ENCODE peak calls at places on chromosome 5, in seven cellular contexts. One of them, this sample, is unnamed.

GRCh38 chr5:72785796-72786195 is 30.7 kb upstream of the TNPO1 start:
- DNase-seq in omental fat pad: no peak
- DNase-seq in cardiac fibroblast: no peak
- DNase-seq in heart left ventricle: no peak
- DNase-seq in Calu3: no peak
- DNase-seq in HL-60: no peak
- DNase-seq in fibroblast of lung: no peak
- DNase-seq in this sample: no peak

GRCh38 chr5:102718819-102719218 is 36.3 kb upstream of the PAM start:
- DNase-seq in HL-60: no peak
- DNase-seq in omental fat pad: no peak
- DNase-seq in cardiac fibroblast: peak; percentile 78
- DNase-seq in heart left ventricle: no peak
- DNase-seq in Calu3: no peak
- DNase-seq in fibroblast of lung: peak; percentile 30
- DNase-seq in this sample: no peak

GRCh38 chr5:143931389-143931984 is 119.5 kb downstream of the HMHB1 start:
- DNase-seq in fibroblast of lung: no peak
- DNase-seq in Calu3: no peak
- DNase-seq in HL-60: no peak
- DNase-seq in heart left ventricle: no peak
- DNase-seq in omental fat pad: no peak
- DNase-seq in cardiac fibroblast: no peak
- DNase-seq in this sample: no peak

GRCh38 chr5:34522599-34523381 is 133.3 kb upstream of the RAI14 start:
- DNase-seq in heart left ventricle: peak; percentile 64
- DNase-seq in cardiac fibroblast: peak; percentile 95
- DNase-seq in fibroblast of lung: peak; percentile 85
- DNase-seq in omental fat pad: peak; percentile 46
- DNase-seq in Calu3: peak; percentile 73
- DNase-seq in HL-60: peak; percentile 29
- DNase-seq in this sample: no peak

GRCh38 chr5:14743601-14744295 is 79.2 kb downstream of the OTULIN start:
- DNase-seq in Calu3: no peak
- DNase-seq in heart left ventricle: no peak
- DNase-seq in fibroblast of lung: peak; percentile 75
- DNase-seq in omental fat pad: no peak
- DNase-seq in HL-60: no peak
- DNase-seq in cardiac fibroblast: peak; percentile 53
- DNase-seq in this sample: no peak

GRCh38 chr5:28961806-28962205 is 1923.4 kb upstream of the CDH9 start:
- DNase-seq in omental fat pad: no peak
- DNase-seq in HL-60: no peak
- DNase-seq in Calu3: no peak
- DNase-seq in cardiac fibroblast: no peak
- DNase-seq in fibroblast of lung: peak; percentile 0
- DNase-seq in heart left ventricle: no peak
- DNase-seq in this sample: no peak

GRCh38 chr5:150656191-150657132 is 4.6 kb upstream of the MYOZ3 start:
- DNase-seq in HL-60: peak; percentile 51
- DNase-seq in cardiac fibroblast: peak; percentile 53
- DNase-seq in Calu3: peak; percentile 88
- DNase-seq in fibroblast of lung: no peak
- DNase-seq in omental fat pad: no peak
- DNase-seq in heart left ventricle: peak; percentile 84
- DNase-seq in this sample: no peak

GRCh38 chr5:75632321-75632720 is 21.1 kb downstream of the ANKDD1B start:
- DNase-seq in heart left ventricle: peak; percentile 41
- DNase-seq in omental fat pad: no peak
- DNase-seq in fibroblast of lung: no peak
- DNase-seq in HL-60: no peak
- DNase-seq in cardiac fibroblast: no peak
- DNase-seq in Calu3: no peak
- DNase-seq in this sample: no peak

GRCh38 chr5:15573594-15573993 is 73.6 kb downstream of the FBXL7 start:
- DNase-seq in Calu3: no peak
- DNase-seq in heart left ventricle: no peak
- DNase-seq in omental fat pad: no peak
- DNase-seq in cardiac fibroblast: no peak
- DNase-seq in fibroblast of lung: peak; percentile 21
- DNase-seq in HL-60: no peak
- DNase-seq in this sample: no peak

GRCh38 chr5:16819522-16820167 is 116.4 kb downstream of the MYO10 start:
- DNase-seq in HL-60: no peak
- DNase-seq in heart left ventricle: no peak
- DNase-seq in cardiac fibroblast: peak; percentile 83
- DNase-seq in omental fat pad: no peak
- DNase-seq in Calu3: no peak
- DNase-seq in fibroblast of lung: peak; percentile 82
- DNase-seq in this sample: no peak

GRCh38 chr5:104355350-104355749 is 792.8 kb upstream of the NUDT12 start:
- DNase-seq in Calu3: no peak
- DNase-seq in cardiac fibroblast: no peak
- DNase-seq in omental fat pad: no peak
- DNase-seq in HL-60: no peak
- DNase-seq in heart left ventricle: no peak
- DNase-seq in fibroblast of lung: no peak
- DNase-seq in this sample: no peak

GRCh38 chr5:154330097-154330667 is 115.6 kb upstream of the SAP30L start:
- DNase-seq in omental fat pad: no peak
- DNase-seq in heart left ventricle: no peak
- DNase-seq in cardiac fibroblast: no peak
- DNase-seq in fibroblast of lung: no peak
- DNase-seq in HL-60: no peak
- DNase-seq in Calu3: no peak
- DNase-seq in this sample: no peak

GRCh38 chr5:55533806-55534435 is 843 bp downstream of the PLPP1 start:
- DNase-seq in omental fat pad: no peak
- DNase-seq in cardiac fibroblast: peak; percentile 42
- DNase-seq in Calu3: no peak
- DNase-seq in heart left ventricle: no peak
- DNase-seq in HL-60: no peak
- DNase-seq in fibroblast of lung: peak; percentile 60
- DNase-seq in this sample: peak; percentile 78

GRCh38 chr5:89418821-89419085 is 535.8 kb upstream of the MEF2C start:
- DNase-seq in cardiac fibroblast: no peak
- DNase-seq in Calu3: no peak
- DNase-seq in HL-60: no peak
- DNase-seq in fibroblast of lung: no peak
- DNase-seq in heart left ventricle: no peak
- DNase-seq in omental fat pad: no peak
- DNase-seq in this sample: no peak

GRCh38 chr5:77638204-77638762 is at the start of gene OTP:
- DNase-seq in heart left ventricle: no peak
- DNase-seq in cardiac fibroblast: no peak
- DNase-seq in fibroblast of lung: no peak
- DNase-seq in Calu3: no peak
- DNase-seq in HL-60: no peak
- DNase-seq in omental fat pad: no peak
- DNase-seq in this sample: no peak

DNA sequence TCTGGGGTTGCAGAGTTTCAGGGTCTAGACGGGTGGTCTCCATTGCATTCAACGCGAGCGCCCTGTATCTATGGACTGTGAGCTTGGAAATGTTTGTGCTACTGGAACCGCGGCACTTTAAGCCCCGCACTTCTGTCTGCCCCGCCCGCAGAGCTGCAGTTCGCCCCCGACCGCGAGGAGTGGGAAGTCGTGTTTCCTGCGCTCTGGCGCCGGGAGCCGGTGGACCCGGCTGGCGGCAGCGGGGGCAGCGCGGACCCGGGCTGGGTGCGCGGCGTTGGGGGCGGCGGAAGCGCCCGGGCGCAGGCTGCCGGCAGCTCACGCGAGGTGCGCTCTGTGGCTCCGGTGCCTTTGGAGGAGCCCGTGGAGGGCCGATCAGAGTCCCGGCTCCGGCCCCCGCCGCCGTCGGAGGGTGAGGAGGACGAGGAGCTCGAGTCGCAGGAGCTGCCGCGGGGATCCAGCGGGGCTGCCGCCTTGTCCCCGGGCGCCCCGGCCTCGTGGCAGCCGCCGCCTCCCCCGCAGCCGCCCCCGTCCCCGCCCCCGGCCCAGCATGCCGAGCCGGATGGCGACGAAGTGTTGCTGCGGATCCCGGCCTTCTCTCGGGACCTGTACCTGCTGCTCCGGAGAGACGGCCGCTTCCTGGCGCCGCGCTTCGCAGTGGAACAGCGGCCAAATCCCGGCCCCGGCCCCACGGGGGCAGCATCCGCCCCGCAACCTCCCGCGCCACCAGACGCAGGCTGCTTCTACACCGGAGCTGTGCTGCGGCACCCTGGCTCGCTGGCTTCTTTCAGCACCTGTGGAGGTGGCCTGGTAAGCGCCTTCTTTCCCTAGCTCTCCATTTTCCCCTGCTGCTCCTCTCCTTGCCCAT is 1.1 kb downstream of the ADAMTS19 start:
- DNase-seq in cardiac fibroblast: peak; percentile 7
- DNase-seq in omental fat pad: no peak
- DNase-seq in Calu3: peak; percentile 90
- DNase-seq in heart left ventricle: peak; percentile 18
- DNase-seq in fibroblast of lung: peak; percentile 36
- DNase-seq in HL-60: no peak
- DNase-seq in this sample: no peak
- TF ChIP-seq CTCF in cardiac fibroblast: peak; percentile 22
- TF ChIP-seq CTCF in omental fat pad: no peak
- TF ChIP-seq CTCF in Calu3: peak; percentile 77
- TF ChIP-seq CTCF in heart left ventricle: no peak
- TF ChIP-seq CTCF in fibroblast of lung: peak; percentile 35
- TF ChIP-seq CTCF in HL-60: no peak
- TF ChIP-seq CTCF in this sample: no peak

DNA sequence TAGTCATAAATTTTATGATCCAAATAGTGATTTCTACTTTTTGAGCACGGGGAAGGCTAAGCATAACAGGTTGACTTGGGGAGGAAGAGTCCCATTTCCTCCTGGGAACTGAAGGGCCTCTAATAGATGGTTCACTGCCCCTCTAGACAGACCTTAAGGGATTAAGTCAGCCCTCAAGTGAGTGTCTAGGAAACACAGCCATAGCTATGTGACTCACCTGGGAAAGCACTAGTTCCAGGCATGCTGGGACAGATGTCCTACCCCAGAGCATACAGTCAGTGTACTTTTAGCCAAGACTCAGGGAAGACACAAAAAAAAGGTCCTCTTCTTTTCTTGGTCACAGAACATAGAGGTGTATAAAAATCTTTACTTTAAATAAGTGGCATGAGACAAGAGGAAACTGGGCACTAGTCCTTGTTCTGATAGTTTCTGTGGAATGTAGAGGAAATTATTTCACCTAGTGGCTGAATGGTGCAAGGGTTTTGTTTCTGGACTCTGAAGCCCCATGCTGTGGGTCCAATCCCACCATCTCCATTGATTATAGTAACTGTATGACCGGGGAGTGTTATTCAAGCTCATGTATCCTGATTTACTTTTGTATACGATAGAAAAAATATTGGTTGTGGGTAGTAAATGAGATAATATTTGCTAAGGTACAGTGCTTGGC is 86.0 kb downstream of the NREP start:
- DNase-seq in fibroblast of lung: no peak
- DNase-seq in cardiac fibroblast: peak; percentile 46
- DNase-seq in HL-60: no peak
- DNase-seq in omental fat pad: no peak
- DNase-seq in Calu3: no peak
- DNase-seq in heart left ventricle: no peak
- DNase-seq in this sample: no peak
- TF ChIP-seq CTCF in fibroblast of lung: peak; percentile 4
- TF ChIP-seq CTCF in cardiac fibroblast: peak; percentile 13
- TF ChIP-seq CTCF in HL-60: no peak
- TF ChIP-seq CTCF in omental fat pad: no peak
- TF ChIP-seq CTCF in Calu3: no peak
- TF ChIP-seq CTCF in heart left ventricle: no peak
- TF ChIP-seq CTCF in this sample: no peak

GRCh38 chr5:9514968-9515367 is 30.9 kb downstream of the SEMA5A start:
- DNase-seq in omental fat pad: no peak
- DNase-seq in HL-60: no peak
- DNase-seq in cardiac fibroblast: no peak
- DNase-seq in Calu3: no peak
- DNase-seq in fibroblast of lung: no peak
- DNase-seq in heart left ventricle: no peak
- DNase-seq in this sample: no peak

GRCh38 chr5:9513825-9514224 is 32.0 kb downstream of the SEMA5A start:
- DNase-seq in HL-60: no peak
- DNase-seq in heart left ventricle: no peak
- DNase-seq in Calu3: no peak
- DNase-seq in omental fat pad: no peak
- DNase-seq in fibroblast of lung: no peak
- DNase-seq in cardiac fibroblast: peak; percentile 59
- DNase-seq in this sample: no peak

GRCh38 chr5:9515451-9515850 is 30.4 kb downstream of the SEMA5A start:
- DNase-seq in HL-60: no peak
- DNase-seq in fibroblast of lung: no peak
- DNase-seq in omental fat pad: no peak
- DNase-seq in Calu3: no peak
- DNase-seq in cardiac fibroblast: no peak
- DNase-seq in heart left ventricle: peak; percentile 61
- DNase-seq in this sample: no peak

GRCh38 chr5:9519537-9519936 is 26.3 kb downstream of the SEMA5A start:
- DNase-seq in fibroblast of lung: peak; percentile 86
- DNase-seq in omental fat pad: no peak
- DNase-seq in Calu3: no peak
- DNase-seq in cardiac fibroblast: no peak
- DNase-seq in HL-60: no peak
- DNase-seq in heart left ventricle: no peak
- DNase-seq in this sample: no peak

DNA sequence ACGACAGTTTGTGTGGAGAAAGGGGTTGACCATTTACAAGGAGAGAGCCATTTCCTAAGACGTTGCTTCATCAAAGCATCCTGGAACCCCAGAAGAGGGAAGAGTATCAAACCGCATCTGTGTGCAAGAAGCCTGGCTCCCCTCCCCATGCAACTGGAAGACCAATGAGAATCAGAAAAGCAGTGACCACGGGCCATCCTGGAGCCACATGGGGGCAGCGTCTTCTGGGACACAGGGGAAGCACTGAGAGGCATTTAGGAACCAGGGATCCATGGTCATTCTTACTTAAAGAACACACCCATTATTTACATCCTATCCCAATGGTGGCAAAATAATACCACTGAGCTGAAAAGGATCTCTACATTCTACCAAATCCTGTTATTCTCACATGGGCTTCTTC is 29.3 kb downstream of the SEMA5A start:
- DNase-seq in fibroblast of lung: no peak
- DNase-seq in Calu3: no peak
- DNase-seq in cardiac fibroblast: no peak
- DNase-seq in omental fat pad: no peak
- DNase-seq in HL-60: no peak
- DNase-seq in heart left ventricle: no peak
- DNase-seq in this sample: no peak
- TF ChIP-seq CTCF in fibroblast of lung: no peak
- TF ChIP-seq CTCF in Calu3: no peak
- TF ChIP-seq CTCF in cardiac fibroblast: no peak
- TF ChIP-seq CTCF in omental fat pad: no peak
- TF ChIP-seq CTCF in HL-60: no peak
- TF ChIP-seq CTCF in heart left ventricle: no peak
- TF ChIP-seq CTCF in this sample: no peak

DNA sequence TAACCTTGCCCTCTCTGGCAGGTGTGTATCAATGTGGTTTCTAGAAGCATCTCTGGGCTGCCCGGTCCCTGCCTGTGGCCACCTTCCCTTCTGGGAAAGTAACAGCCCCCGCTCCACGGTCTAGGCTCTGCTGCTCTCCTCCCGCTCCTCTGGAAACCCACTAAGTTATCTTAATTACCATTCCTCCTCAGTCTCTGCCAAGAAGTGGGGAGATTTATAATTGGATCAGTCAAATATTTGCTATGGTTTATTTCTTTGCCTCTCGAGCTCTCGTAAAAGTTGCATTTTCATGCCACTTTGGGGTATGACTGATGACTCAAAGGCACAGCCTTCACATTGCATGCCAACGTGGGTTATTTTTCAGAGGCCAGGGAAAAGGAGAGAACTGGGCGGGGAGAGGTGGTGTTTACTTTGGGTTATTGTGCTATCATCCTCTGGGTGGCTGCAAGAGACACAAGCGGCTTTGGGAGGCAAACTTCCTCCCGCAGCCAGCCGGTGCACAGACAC is 205.3 kb upstream of the WWC1 start:
- DNase-seq in Calu3: peak; percentile 63
- DNase-seq in cardiac fibroblast: no peak
- DNase-seq in omental fat pad: no peak
- DNase-seq in fibroblast of lung: peak; percentile 71
- DNase-seq in HL-60: no peak
- DNase-seq in heart left ventricle: no peak
- DNase-seq in this sample: no peak
- TF ChIP-seq CTCF in Calu3: peak; percentile 18
- TF ChIP-seq CTCF in cardiac fibroblast: no peak
- TF ChIP-seq CTCF in omental fat pad: no peak
- TF ChIP-seq CTCF in fibroblast of lung: no peak
- TF ChIP-seq CTCF in HL-60: no peak
- TF ChIP-seq CTCF in heart left ventricle: no peak
- TF ChIP-seq CTCF in this sample: no peak